ENCODE peak calls at places on chromosome 6, in six cellular contexts. H, I, X, D, U and M are unnamed samples.

GRCh38 chr6:37480118-37480736 is 19.5 kb downstream of the CCDC167 start:
- DNase-seq in I (no peak), D (no peak), H (no peak), U (no peak), X (no peak), M (no peak)

GRCh38 chr6:54056105-54056504 is 55.1 kb upstream of the MLIP start:
- DNase-seq in D (no peak), I (no peak), H (no peak), U (no peak), X (no peak), M (no peak)

GRCh38 chr6:108585921-108586320 is 25.2 kb downstream of the FOXO3 start:
- DNase-seq in I (no peak), X (no peak), U (no peak), H (no peak), D (no peak), M (no peak)

GRCh38 chr6:98808522-98809210 is 25.7 kb upstream of the POU3F2 start:
- DNase-seq in I (no peak), U (no peak), X (no peak), D (no peak), H (no peak), M (no peak)

GRCh38 chr6:75402296-75402695 is 91.3 kb downstream of the FILIP1 start:
- DNase-seq in U (no peak), D (peak), H (no peak), X (no peak), I (no peak), M (peak)

GRCh38 chr6:111846511-111847409 is 26.5 kb downstream of the FYN start:
- DNase-seq in X (no peak), H (no peak), D (peak), U (no peak), I (no peak), M (peak)

GRCh38 chr6:159044899-159045727 is at the start of gene TAGAP:
- DNase-seq in D (peak), I (peak), X (peak), U (no peak), H (peak), M (peak)

GRCh38 chr6:144165784-144166183 is 15.5 kb downstream of the STX11 start:
- DNase-seq in X (no peak), H (no peak), I (no peak), U (no peak), D (no peak), M (no peak)

GRCh38 chr6:95231416-95231815 is 345.9 kb upstream of the MANEA start:
- DNase-seq in U (no peak), D (no peak), H (no peak), I (no peak), X (no peak), M (no peak)

GRCh38 chr6:87922947-87923330 is 124.7 kb upstream of the SPACA1 start:
- DNase-seq in H (no peak), I (no peak), X (no peak), U (no peak), D (no peak), M (no peak)

GRCh38 chr6:157845493-157846259 is 22.6 kb downstream of the SNX9 start:
- DNase-seq in D (no peak), U (no peak), I (no peak), H (no peak), X (no peak), M (no peak)

GRCh38 chr6:35318200-35318844 is 20.7 kb downstream of the DEF6 start:
- DNase-seq in H (peak), I (peak), U (no peak), X (peak), D (peak), M (peak)

GRCh38 chr6:11230158-11231107 is 2.0 kb downstream of the NEDD9 start:
- DNase-seq in X (no peak), D (no peak), H (no peak), U (no peak), I (no peak), M (no peak)
- H3K27ac ChIP-seq in X (peak), D (peak), H (peak), U (peak), I (peak), M (peak)

GRCh38 chr6:160767019-160767646 is 65.1 kb downstream of the PLG start:
- DNase-seq in U (peak), X (peak), H (peak), D (peak), I (peak), M (peak)
- TF ChIP-seq CTCF in U (peak), X (peak), H (peak), D (peak), I (peak), M (peak)

GRCh38 chr6:3799731-3800130 is 48.2 kb upstream of the PXDC1 start:
- DNase-seq in X (no peak), D (no peak), H (no peak), I (no peak), U (no peak), M (no peak)

GRCh38 chr6:3796396-3796795 is 44.9 kb upstream of the PXDC1 start:
- DNase-seq in X (no peak), U (no peak), I (no peak), H (no peak), D (peak), M (no peak)

GRCh38 chr6:3797231-3798200 is 46.0 kb upstream of the PXDC1 start:
- DNase-seq in U (no peak), I (no peak), H (no peak), D (no peak), X (no peak), M (no peak)

GRCh38 chr6:3795836-3796395 is 44.4 kb upstream of the PXDC1 start:
- DNase-seq in D (no peak), U (no peak), I (no peak), H (no peak), X (no peak), M (no peak)

GRCh38 chr6:3798211-3798909 is 46.8 kb upstream of the PXDC1 start:
- DNase-seq in U (no peak), I (no peak), H (no peak), D (no peak), X (no peak), M (no peak)
- H3K27ac ChIP-seq in U (peak), I (peak), H (peak), D (peak), X (no peak), M (peak)

DNA sequence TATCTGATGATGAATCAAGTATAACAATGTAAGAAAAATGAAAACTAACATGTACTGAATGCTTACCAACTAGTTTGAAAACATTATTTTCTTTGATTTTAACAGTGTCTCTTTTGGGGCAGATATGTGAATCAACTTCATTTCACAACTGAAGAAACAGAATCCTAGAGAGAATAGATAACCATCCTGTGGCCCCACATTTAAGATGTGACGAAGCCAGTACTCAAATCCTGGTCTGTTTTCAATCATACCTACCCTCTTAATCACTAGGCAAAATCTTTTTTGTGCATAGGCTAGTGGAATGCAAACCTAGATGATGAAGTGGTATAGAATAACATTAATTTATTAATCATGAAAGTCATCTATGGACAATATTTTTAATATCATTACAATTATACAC is 371.6 kb upstream of the EPHA7 start:
- DNase-seq in D (no peak), I (no peak), U (no peak), X (no peak), H (no peak), M (no peak)
- TF ChIP-seq CTCF in D (no peak), I (no peak), U (no peak), X (no peak), H (no peak), M (no peak)

DNA sequence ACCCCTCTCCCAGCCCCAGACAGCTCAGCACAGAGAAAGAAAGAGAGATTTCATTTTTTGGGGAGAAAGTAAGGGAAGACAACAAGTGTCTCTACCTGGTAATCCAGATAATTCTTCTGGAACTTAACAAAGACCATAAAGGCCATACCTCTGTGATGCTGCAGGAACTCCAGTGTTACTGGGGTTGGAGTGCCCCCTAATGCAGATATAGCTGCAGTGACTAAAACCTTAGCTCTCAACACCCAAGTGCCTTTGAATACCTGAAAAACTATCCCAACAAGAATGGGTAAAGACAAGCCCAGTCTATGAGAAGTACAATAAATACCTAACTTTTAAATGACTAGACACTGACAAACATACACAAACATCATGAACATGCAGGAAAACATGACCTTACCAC is 365.3 kb upstream of the PTCHD4 start:
- DNase-seq in U (no peak), I (no peak), X (no peak), D (no peak), H (no peak), M (no peak)
- H3K27ac ChIP-seq in U (no peak), I (no peak), X (no peak), D (no peak), H (no peak), M (no peak)

DNA sequence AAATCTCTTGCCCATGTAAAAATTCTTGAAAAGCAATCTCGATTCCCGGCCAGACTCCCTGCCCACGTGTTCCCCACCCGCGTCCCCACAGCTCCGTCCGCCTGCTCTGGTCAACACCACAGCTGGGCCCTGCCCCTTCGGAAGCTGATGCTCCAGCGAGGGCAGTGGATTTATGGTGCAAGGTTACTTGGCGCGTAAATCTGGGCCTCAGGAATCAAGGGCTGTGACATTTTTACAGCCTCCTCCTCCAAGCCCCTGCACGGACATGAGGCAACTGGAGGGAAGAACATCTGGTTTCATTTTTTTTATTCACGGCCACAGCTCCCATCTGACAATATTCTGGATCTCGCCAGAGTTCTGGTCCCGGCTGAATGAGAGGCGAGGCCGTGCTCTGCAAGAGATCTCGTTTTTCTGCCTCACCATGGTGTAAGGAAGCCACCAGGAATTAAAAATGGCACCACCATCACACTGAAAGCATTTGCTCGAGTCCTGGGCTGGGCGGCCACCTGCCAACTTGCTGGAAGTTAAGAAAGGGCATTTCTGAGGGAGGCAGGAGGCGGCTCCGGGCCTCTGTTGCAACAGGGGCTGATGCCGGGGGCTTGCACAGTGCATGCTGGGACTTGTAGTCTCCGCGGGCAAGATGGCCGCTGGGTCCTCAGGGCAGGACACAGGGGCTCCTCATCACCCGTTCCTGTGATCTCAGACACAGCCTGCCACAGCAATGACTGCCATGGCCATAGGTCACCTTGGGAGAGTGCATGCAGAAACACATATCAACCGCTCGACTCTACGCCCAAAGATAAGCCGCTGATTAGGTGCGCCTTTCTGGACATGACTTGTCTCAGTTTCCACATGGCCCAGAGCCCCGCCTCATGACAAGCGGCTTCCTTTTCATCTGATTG is 148.5 kb downstream of the LY86 start:
- DNase-seq in D (peak), X (peak), I (peak), H (no peak), U (no peak), M (peak)
- TF ChIP-seq CTCF in D (no peak), X (no peak), I (no peak), H (no peak), U (no peak), M (no peak)

GRCh38 chr6:129578315-129578714 is 131.7 kb downstream of the ARHGAP18 start:
- DNase-seq in X (no peak), D (no peak), H (no peak), U (no peak), I (no peak), M (no peak)

GRCh38 chr6:129586815-129587214 is 123.2 kb downstream of the ARHGAP18 start:
- DNase-seq in D (no peak), X (no peak), U (no peak), H (no peak), I (no peak), M (no peak)

DNA sequence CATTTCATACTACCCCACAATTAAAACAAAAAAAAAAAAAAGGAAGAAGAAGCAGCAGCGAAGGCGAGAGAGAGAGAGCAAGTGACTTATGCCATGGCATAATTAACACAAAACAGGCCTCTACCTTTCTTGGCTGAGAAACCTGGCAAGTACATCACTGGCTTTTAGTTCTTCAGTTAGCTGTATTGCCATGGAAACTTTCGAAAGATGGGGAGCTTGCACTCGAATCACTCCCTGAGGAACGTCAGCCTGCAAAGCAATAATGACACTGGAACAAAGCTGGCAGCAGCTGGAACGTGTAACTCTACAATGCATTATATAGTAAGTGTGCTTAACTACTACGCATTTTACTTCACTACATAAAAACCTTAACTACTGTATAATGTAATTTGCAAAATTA is 126.1 kb downstream of the ARHGAP18 start:
- DNase-seq in U (no peak), H (no peak), X (no peak), I (no peak), D (no peak), M (no peak)
- H3K27ac ChIP-seq in U (no peak), H (no peak), X (no peak), I (no peak), D (no peak), M (no peak)